ENCODE peak calls at places on chromosomes 4 and X, in four cellular contexts. One of them, this sample, is unnamed.

GRCh38 chr4:151429957-151430548 is 21.1 kb downstream of the FHIP1A start:
- DNase-seq in heart left ventricle: no peak
- DNase-seq in transverse colon: no peak
- DNase-seq in HepG2: no peak
- DNase-seq in this sample: no peak

GRCh38 chr4:36399762-36400353 is 118.4 kb downstream of the DTHD1 start:
- DNase-seq in transverse colon: peak
- DNase-seq in HepG2: peak
- DNase-seq in heart left ventricle: no peak
- DNase-seq in this sample: no peak

GRCh38 chr4:76272091-76272490 is 20.6 kb downstream of the FAM47E start:
- DNase-seq in heart left ventricle: no peak
- DNase-seq in transverse colon: no peak
- DNase-seq in HepG2: peak
- DNase-seq in this sample: no peak

GRCh38 chr4:88219099-88219498 is 60.7 kb upstream of the ABCG2 start:
- DNase-seq in transverse colon: no peak
- DNase-seq in HepG2: peak
- DNase-seq in heart left ventricle: peak
- DNase-seq in this sample: no peak

GRCh38 chr4:171186700-171187099 is 626.5 kb upstream of the GALNTL6 start:
- DNase-seq in heart left ventricle: no peak
- DNase-seq in HepG2: no peak
- DNase-seq in transverse colon: no peak
- DNase-seq in this sample: no peak

GRCh38 chrX:545488-545887 is 85.1 kb upstream of the SHOX start:
- DNase-seq in heart left ventricle: no peak
- DNase-seq in HepG2: no peak
- DNase-seq in transverse colon: no peak
- DNase-seq in this sample: no peak

GRCh38 chr4:53280846-53281245 is 85.0 kb downstream of the SCFD2 start:
- DNase-seq in heart left ventricle: no peak
- DNase-seq in transverse colon: no peak
- DNase-seq in HepG2: no peak
- DNase-seq in this sample: no peak

GRCh38 chrX:67922950-67923349 is 379.1 kb downstream of the AR start:
- DNase-seq in transverse colon: no peak
- DNase-seq in HepG2: no peak
- DNase-seq in heart left ventricle: no peak
- DNase-seq in this sample: no peak

GRCh38 chr4:7169134-7169533 is 23.2 kb upstream of the SORCS2 start:
- DNase-seq in transverse colon: no peak
- DNase-seq in heart left ventricle: no peak
- DNase-seq in HepG2: no peak
- DNase-seq in this sample: no peak

GRCh38 chrX:111568356-111568755 is 56.9 kb downstream of the SERTM2 start:
- DNase-seq in heart left ventricle: no peak
- DNase-seq in transverse colon: no peak
- DNase-seq in HepG2: peak
- DNase-seq in this sample: peak

GRCh38 chr4:86569103-86569870 is 24.8 kb upstream of the PTPN13 start:
- DNase-seq in HepG2: no peak
- DNase-seq in heart left ventricle: no peak
- DNase-seq in transverse colon: no peak
- DNase-seq in this sample: no peak

GRCh38 chrX:80663331-80663730 is 146.3 kb downstream of the BRWD3 start:
- DNase-seq in heart left ventricle: no peak
- DNase-seq in HepG2: no peak
- DNase-seq in transverse colon: no peak
- DNase-seq in this sample: no peak

GRCh38 chr4:154194649-154195048 is 296.9 kb downstream of the DCHS2 start:
- DNase-seq in heart left ventricle: no peak
- DNase-seq in transverse colon: no peak
- DNase-seq in HepG2: no peak
- DNase-seq in this sample: no peak

GRCh38 chr4:53044651-53044960 is 182.5 kb downstream of the RASL11B start:
- DNase-seq in HepG2: no peak
- DNase-seq in transverse colon: no peak
- DNase-seq in heart left ventricle: no peak
- DNase-seq in this sample: no peak

GRCh38 chr4:65791807-65792308 is 121.6 kb upstream of the EPHA5 start:
- DNase-seq in transverse colon: no peak
- DNase-seq in heart left ventricle: no peak
- DNase-seq in HepG2: no peak
- DNase-seq in this sample: no peak

GRCh38 chr4:104421576-104421975 is 73.1 kb downstream of the CXXC4 start:
- DNase-seq in transverse colon: no peak
- DNase-seq in HepG2: no peak
- DNase-seq in heart left ventricle: no peak
- DNase-seq in this sample: no peak

GRCh38 chr4:140858897-140859296 is 102.7 kb upstream of the TBC1D9 start:
- DNase-seq in heart left ventricle: no peak
- DNase-seq in transverse colon: no peak
- DNase-seq in HepG2: no peak
- DNase-seq in this sample: no peak

GRCh38 chrX:111265506-111265905 is 4.8 kb downstream of the CAPN6 start:
- DNase-seq in HepG2: no peak
- DNase-seq in transverse colon: no peak
- DNase-seq in heart left ventricle: no peak
- DNase-seq in this sample: no peak

GRCh38 chr4:4735870-4736269 is 123.6 kb upstream of the MSX1 start:
- DNase-seq in HepG2: no peak
- DNase-seq in transverse colon: no peak
- DNase-seq in heart left ventricle: no peak
- DNase-seq in this sample: no peak

GRCh38 chrX:1222511-1223252 is 10.2 kb upstream of the CRLF2 start:
- DNase-seq in heart left ventricle: no peak
- DNase-seq in transverse colon: no peak
- DNase-seq in HepG2: peak
- DNase-seq in this sample: peak

GRCh38 chr4:80219301-80220025 is 22.2 kb downstream of the PRDM8 start:
- DNase-seq in heart left ventricle: no peak
- DNase-seq in transverse colon: no peak
- DNase-seq in HepG2: no peak
- DNase-seq in this sample: no peak

GRCh38 chr4:150501019-150501727 is 80.8 kb upstream of the MAB21L2 start:
- DNase-seq in HepG2: no peak
- DNase-seq in heart left ventricle: no peak
- DNase-seq in transverse colon: no peak
- DNase-seq in this sample: peak

GRCh38 chr4:186724048-186724860 is 598 bp upstream of the FAT1 start:
- DNase-seq in heart left ventricle: peak
- DNase-seq in HepG2: no peak
- DNase-seq in transverse colon: peak
- DNase-seq in this sample: peak

GRCh38 chrX:6004529-6004928 is 224.1 kb downstream of the NLGN4X start:
- DNase-seq in heart left ventricle: no peak
- DNase-seq in HepG2: no peak
- DNase-seq in transverse colon: no peak
- DNase-seq in this sample: no peak

GRCh38 chrX:150357790-150358189 is 5.3 kb upstream of the MAMLD1 start:
- DNase-seq in heart left ventricle: no peak
- DNase-seq in transverse colon: no peak
- DNase-seq in HepG2: no peak
- DNase-seq in this sample: no peak

GRCh38 chr4:158121203-158121586 is 51.6 kb downstream of the GASK1B start:
- DNase-seq in HepG2: peak
- DNase-seq in transverse colon: no peak
- DNase-seq in heart left ventricle: peak
- DNase-seq in this sample: peak

GRCh38 chr4:184957451-184958115 is 60.7 kb upstream of the HELT start:
- DNase-seq in HepG2: no peak
- DNase-seq in heart left ventricle: no peak
- DNase-seq in transverse colon: no peak
- DNase-seq in this sample: no peak

GRCh38 chrX:153238361-153238760 is 59.3 kb downstream of the MAGEA1 start:
- DNase-seq in heart left ventricle: no peak
- DNase-seq in transverse colon: no peak
- DNase-seq in HepG2: no peak
- DNase-seq in this sample: no peak

GRCh38 chrX:24479924-24480722 is 15.0 kb downstream of the PDK3 start:
- DNase-seq in HepG2: no peak
- DNase-seq in transverse colon: peak
- DNase-seq in heart left ventricle: peak
- DNase-seq in this sample: no peak

GRCh38 chrX:46317158-46317557 is 228.1 kb downstream of the ZNF674 start:
- DNase-seq in HepG2: no peak
- DNase-seq in transverse colon: no peak
- DNase-seq in heart left ventricle: no peak
- DNase-seq in this sample: no peak

GRCh38 chrX:107025538-107025937 is 25.5 kb upstream of the MORC4 start:
- DNase-seq in transverse colon: no peak
- DNase-seq in heart left ventricle: no peak
- DNase-seq in HepG2: peak
- DNase-seq in this sample: peak

GRCh38 chrX:129900054-129900453 is 5.9 kb upstream of the UTP14A start:
- DNase-seq in heart left ventricle: no peak
- DNase-seq in transverse colon: no peak
- DNase-seq in HepG2: no peak
- DNase-seq in this sample: no peak

GRCh38 chrX:129908636-129909035 is 2.7 kb downstream of the UTP14A start:
- DNase-seq in transverse colon: no peak
- DNase-seq in heart left ventricle: no peak
- DNase-seq in HepG2: peak
- DNase-seq in this sample: no peak

GRCh38 chrX:129905787-129906580 is at the start of gene UTP14A:
- DNase-seq in HepG2: peak
- DNase-seq in transverse colon: peak
- DNase-seq in heart left ventricle: peak
- DNase-seq in this sample: peak
- TF ChIP-seq POLR2A in HepG2: peak
- TF ChIP-seq POLR2A in transverse colon: peak
- TF ChIP-seq POLR2A in heart left ventricle: no peak
- TF ChIP-seq POLR2A in this sample: peak

GRCh38 chr4:25861422-25861926 is 1.3 kb downstream of the SEL1L3 start:
- DNase-seq in heart left ventricle: no peak
- DNase-seq in HepG2: no peak
- DNase-seq in transverse colon: no peak
- DNase-seq in this sample: no peak
- TF ChIP-seq POLR2A in heart left ventricle: no peak
- TF ChIP-seq POLR2A in HepG2: no peak
- TF ChIP-seq POLR2A in transverse colon: no peak
- TF ChIP-seq POLR2A in this sample: no peak

GRCh38 chrX:48891402-48892288 is 5.9 kb downstream of the TIMM17B start:
- DNase-seq in transverse colon: peak
- DNase-seq in heart left ventricle: peak
- DNase-seq in HepG2: peak
- DNase-seq in this sample: peak
- TF ChIP-seq POLR2A in transverse colon: peak
- TF ChIP-seq POLR2A in heart left ventricle: no peak
- TF ChIP-seq POLR2A in HepG2: no peak
- TF ChIP-seq POLR2A in this sample: no peak

GRCh38 chrX:71911731-71912050 is 1.0 kb downstream of the NHSL2 start:
- DNase-seq in transverse colon: peak
- DNase-seq in HepG2: no peak
- DNase-seq in heart left ventricle: no peak
- DNase-seq in this sample: no peak

GRCh38 chrX:71909956-71910355 is 689 bp upstream of the NHSL2 start:
- DNase-seq in HepG2: no peak
- DNase-seq in transverse colon: no peak
- DNase-seq in heart left ventricle: peak
- DNase-seq in this sample: no peak

GRCh38 chrX:71911023-71911730 is 532 bp downstream of the NHSL2 start:
- DNase-seq in HepG2: no peak
- DNase-seq in heart left ventricle: peak
- DNase-seq in transverse colon: peak
- DNase-seq in this sample: no peak

GRCh38 chrX:71912156-71912555 is 1.5 kb downstream of the NHSL2 start:
- DNase-seq in heart left ventricle: no peak
- DNase-seq in HepG2: no peak
- DNase-seq in transverse colon: no peak
- DNase-seq in this sample: no peak

DNA sequence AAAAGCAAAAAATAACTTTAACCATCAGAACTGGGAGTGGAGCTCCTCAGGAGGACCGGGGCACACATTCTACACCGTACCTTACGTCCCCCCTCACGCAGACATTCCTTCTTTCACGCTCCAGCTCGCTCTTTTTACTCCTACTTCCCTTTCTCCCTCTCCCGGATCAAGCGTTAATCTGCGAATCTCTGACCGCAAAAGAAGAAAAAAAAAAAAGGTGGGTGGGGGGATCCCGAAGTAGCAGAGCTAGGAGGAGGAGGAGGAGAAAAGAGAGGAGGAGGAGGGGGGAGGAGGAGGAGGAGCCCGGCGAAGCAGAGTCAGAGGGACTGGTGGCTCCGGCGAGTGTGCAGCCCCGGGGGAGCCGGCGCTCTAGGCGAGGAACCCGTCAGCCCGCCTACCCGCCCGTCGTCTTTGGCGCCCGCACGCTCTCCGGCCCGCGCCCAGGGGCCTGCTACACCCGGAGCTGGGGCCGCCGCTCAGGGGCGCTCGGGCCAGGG is at the start of gene NHSL2:
- DNase-seq in heart left ventricle: peak
- DNase-seq in HepG2: no peak
- DNase-seq in transverse colon: no peak
- DNase-seq in this sample: no peak
- TF ChIP-seq POLR2A in heart left ventricle: no peak
- TF ChIP-seq POLR2A in HepG2: no peak
- TF ChIP-seq POLR2A in transverse colon: no peak
- TF ChIP-seq POLR2A in this sample: no peak

GRCh38 chrX:129772796-129773431 is 6.8 kb upstream of the SASH3 start:
- DNase-seq in transverse colon: peak
- DNase-seq in heart left ventricle: peak
- DNase-seq in HepG2: no peak
- DNase-seq in this sample: no peak
- TF ChIP-seq POLR2A in transverse colon: no peak
- TF ChIP-seq POLR2A in heart left ventricle: no peak
- TF ChIP-seq POLR2A in HepG2: no peak
- TF ChIP-seq POLR2A in this sample: no peak

DNA sequence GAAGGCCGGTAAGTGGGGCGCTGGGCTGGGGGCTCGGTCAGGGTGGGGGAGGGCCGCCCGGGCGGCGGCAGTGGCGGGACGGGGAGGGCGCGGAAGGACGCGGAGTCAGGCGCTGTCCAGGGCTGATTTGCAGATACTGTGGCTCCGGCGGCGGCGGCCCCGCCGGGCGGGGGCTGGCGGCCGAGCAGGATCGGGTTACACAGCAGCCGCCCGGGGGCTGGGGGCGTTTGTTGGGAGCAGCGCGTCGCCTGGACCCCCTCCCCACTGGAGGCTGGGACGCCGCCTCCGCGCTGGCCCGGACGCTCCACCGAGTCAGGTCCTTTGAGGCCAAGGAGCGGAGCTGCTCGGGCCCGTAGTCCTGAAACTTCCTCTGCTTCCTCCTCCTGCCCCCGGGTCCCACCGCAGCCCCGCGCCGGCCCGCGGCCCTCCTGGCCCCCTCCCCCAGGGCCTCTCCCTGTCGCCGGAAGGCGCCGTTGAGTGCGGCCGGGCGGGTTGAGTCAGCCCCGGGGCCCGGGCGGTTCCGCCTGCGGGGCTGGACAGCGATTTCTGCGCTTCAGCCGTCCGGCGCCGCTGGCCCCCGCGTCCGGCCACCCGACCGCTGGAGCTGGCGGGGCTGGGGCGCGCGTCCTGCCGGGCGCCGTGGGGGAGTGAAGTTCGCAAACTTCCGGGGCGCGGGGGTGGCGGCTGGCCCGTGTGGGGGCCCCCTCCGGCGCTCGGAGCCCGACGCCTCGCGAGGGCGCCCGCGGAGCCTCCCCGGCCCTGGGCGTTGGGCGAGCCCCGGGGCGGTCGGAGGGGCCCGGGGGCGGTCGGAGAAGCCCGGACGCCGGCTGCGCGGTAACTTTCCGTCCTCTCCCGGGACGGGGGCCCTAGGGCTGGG is 744 bp downstream of the REST start:
- DNase-seq in transverse colon: peak
- DNase-seq in heart left ventricle: peak
- DNase-seq in HepG2: peak
- DNase-seq in this sample: peak
- TF ChIP-seq POLR2A in transverse colon: peak
- TF ChIP-seq POLR2A in heart left ventricle: no peak
- TF ChIP-seq POLR2A in HepG2: no peak
- TF ChIP-seq POLR2A in this sample: no peak